ENCODE peak calls at places on chromosome 6, in nine cellular contexts. One of them, this sample, is unnamed.

GRCh38 chr6:130307752-130308361 is 58.0 kb upstream of the TMEM200A start:
- DNase-seq in transverse colon: no peak
- DNase-seq in mesenteric fat pad: no peak
- DNase-seq in stimulated activated CD8-positive, alpha-beta memory T cell treated with anti-CD3 and anti-CD28 coated beads, Interleukin-15, amount 100 ng/mL, for 24 hours: no peak
- DNase-seq in RWPE1: no peak
- DNase-seq in K562: no peak
- DNase-seq in iris pigment epithelial cell: peak; percentile 84
- DNase-seq in NCI-H2171: no peak
- DNase-seq in dorsolateral prefrontal cortex: no peak
- DNase-seq in this sample: no peak

GRCh38 chr6:12572884-12573824 is 143.4 kb upstream of the PHACTR1 start:
- DNase-seq in transverse colon: no peak
- DNase-seq in mesenteric fat pad: no peak
- DNase-seq in stimulated activated CD8-positive, alpha-beta memory T cell treated with anti-CD3 and anti-CD28 coated beads, Interleukin-15, amount 100 ng/mL, for 24 hours: no peak
- DNase-seq in RWPE1: peak; percentile 81
- DNase-seq in K562: no peak
- DNase-seq in iris pigment epithelial cell: peak; percentile 78
- DNase-seq in NCI-H2171: no peak
- DNase-seq in dorsolateral prefrontal cortex: no peak
- DNase-seq in this sample: no peak

GRCh38 chr6:52574709-52575489 is 2.0 kb downstream of the TRAM2 start:
- DNase-seq in transverse colon: peak; percentile 78
- DNase-seq in mesenteric fat pad: no peak
- DNase-seq in stimulated activated CD8-positive, alpha-beta memory T cell treated with anti-CD3 and anti-CD28 coated beads, Interleukin-15, amount 100 ng/mL, for 24 hours: no peak
- DNase-seq in RWPE1: no peak
- DNase-seq in K562: peak; percentile 78
- DNase-seq in iris pigment epithelial cell: peak; percentile 71
- DNase-seq in NCI-H2171: no peak
- DNase-seq in dorsolateral prefrontal cortex: no peak
- DNase-seq in this sample: peak; percentile 90

GRCh38 chr6:89467437-89467836 is 34.5 kb downstream of the ANKRD6 start:
- DNase-seq in transverse colon: no peak
- DNase-seq in mesenteric fat pad: no peak
- DNase-seq in stimulated activated CD8-positive, alpha-beta memory T cell treated with anti-CD3 and anti-CD28 coated beads, Interleukin-15, amount 100 ng/mL, for 24 hours: no peak
- DNase-seq in RWPE1: no peak
- DNase-seq in K562: no peak
- DNase-seq in iris pigment epithelial cell: no peak
- DNase-seq in NCI-H2171: no peak
- DNase-seq in dorsolateral prefrontal cortex: no peak
- DNase-seq in this sample: no peak

GRCh38 chr6:128600397-128600951 is 80.1 kb upstream of the PTPRK start:
- DNase-seq in transverse colon: no peak
- DNase-seq in mesenteric fat pad: no peak
- DNase-seq in stimulated activated CD8-positive, alpha-beta memory T cell treated with anti-CD3 and anti-CD28 coated beads, Interleukin-15, amount 100 ng/mL, for 24 hours: no peak
- DNase-seq in RWPE1: peak; percentile 78
- DNase-seq in K562: no peak
- DNase-seq in iris pigment epithelial cell: peak; percentile 91
- DNase-seq in NCI-H2171: peak; percentile 26
- DNase-seq in dorsolateral prefrontal cortex: no peak
- DNase-seq in this sample: no peak

GRCh38 chr6:31922942-31923341 is 4.6 kb upstream of the C2 start:
- DNase-seq in transverse colon: no peak
- DNase-seq in mesenteric fat pad: no peak
- DNase-seq in stimulated activated CD8-positive, alpha-beta memory T cell treated with anti-CD3 and anti-CD28 coated beads, Interleukin-15, amount 100 ng/mL, for 24 hours: no peak
- DNase-seq in RWPE1: no peak
- DNase-seq in K562: peak; percentile 65
- DNase-seq in iris pigment epithelial cell: no peak
- DNase-seq in NCI-H2171: no peak
- DNase-seq in dorsolateral prefrontal cortex: no peak
- DNase-seq in this sample: no peak

GRCh38 chr6:32883789-32884188 is 29.8 kb downstream of the PSMB9 start:
- DNase-seq in transverse colon: no peak
- DNase-seq in mesenteric fat pad: no peak
- DNase-seq in stimulated activated CD8-positive, alpha-beta memory T cell treated with anti-CD3 and anti-CD28 coated beads, Interleukin-15, amount 100 ng/mL, for 24 hours: no peak
- DNase-seq in RWPE1: no peak
- DNase-seq in K562: no peak
- DNase-seq in iris pigment epithelial cell: peak; percentile 69
- DNase-seq in NCI-H2171: no peak
- DNase-seq in dorsolateral prefrontal cortex: no peak
- DNase-seq in this sample: no peak

GRCh38 chr6:116371384-116372209 is 850 bp downstream of the DSE start:
- DNase-seq in transverse colon: peak; percentile 64
- DNase-seq in mesenteric fat pad: peak; percentile 91
- DNase-seq in stimulated activated CD8-positive, alpha-beta memory T cell treated with anti-CD3 and anti-CD28 coated beads, Interleukin-15, amount 100 ng/mL, for 24 hours: no peak
- DNase-seq in RWPE1: peak; percentile 92
- DNase-seq in K562: no peak
- DNase-seq in iris pigment epithelial cell: peak; percentile 96
- DNase-seq in NCI-H2171: peak; percentile 39
- DNase-seq in dorsolateral prefrontal cortex: peak; percentile 23
- DNase-seq in this sample: peak; percentile 49

GRCh38 chr6:39543117-39543516 is 182.1 kb downstream of the KIF6 start:
- DNase-seq in transverse colon: peak; percentile 23
- DNase-seq in mesenteric fat pad: no peak
- DNase-seq in stimulated activated CD8-positive, alpha-beta memory T cell treated with anti-CD3 and anti-CD28 coated beads, Interleukin-15, amount 100 ng/mL, for 24 hours: no peak
- DNase-seq in RWPE1: no peak
- DNase-seq in K562: no peak
- DNase-seq in iris pigment epithelial cell: no peak
- DNase-seq in NCI-H2171: no peak
- DNase-seq in dorsolateral prefrontal cortex: no peak
- DNase-seq in this sample: no peak

GRCh38 chr6:109490708-109491107 is 7.7 kb upstream of the ZBTB24 start:
- DNase-seq in transverse colon: no peak
- DNase-seq in mesenteric fat pad: no peak
- DNase-seq in stimulated activated CD8-positive, alpha-beta memory T cell treated with anti-CD3 and anti-CD28 coated beads, Interleukin-15, amount 100 ng/mL, for 24 hours: no peak
- DNase-seq in RWPE1: no peak
- DNase-seq in K562: no peak
- DNase-seq in iris pigment epithelial cell: no peak
- DNase-seq in NCI-H2171: no peak
- DNase-seq in dorsolateral prefrontal cortex: no peak
- DNase-seq in this sample: no peak

GRCh38 chr6:5091210-5091609 is 6.1 kb downstream of the PPP1R3G start:
- DNase-seq in transverse colon: no peak
- DNase-seq in mesenteric fat pad: no peak
- DNase-seq in stimulated activated CD8-positive, alpha-beta memory T cell treated with anti-CD3 and anti-CD28 coated beads, Interleukin-15, amount 100 ng/mL, for 24 hours: no peak
- DNase-seq in RWPE1: no peak
- DNase-seq in K562: no peak
- DNase-seq in iris pigment epithelial cell: no peak
- DNase-seq in NCI-H2171: no peak
- DNase-seq in dorsolateral prefrontal cortex: no peak
- DNase-seq in this sample: no peak

GRCh38 chr6:160259143-160259425 is 463 bp upstream of the SLC22A2 start:
- DNase-seq in transverse colon: no peak
- DNase-seq in mesenteric fat pad: no peak
- DNase-seq in stimulated activated CD8-positive, alpha-beta memory T cell treated with anti-CD3 and anti-CD28 coated beads, Interleukin-15, amount 100 ng/mL, for 24 hours: no peak
- DNase-seq in RWPE1: no peak
- DNase-seq in K562: no peak
- DNase-seq in iris pigment epithelial cell: no peak
- DNase-seq in NCI-H2171: no peak
- DNase-seq in dorsolateral prefrontal cortex: no peak
- DNase-seq in this sample: no peak

GRCh38 chr6:24831771-24832718 is 33.3 kb upstream of the ARMH2 start:
- DNase-seq in transverse colon: no peak
- DNase-seq in mesenteric fat pad: no peak
- DNase-seq in stimulated activated CD8-positive, alpha-beta memory T cell treated with anti-CD3 and anti-CD28 coated beads, Interleukin-15, amount 100 ng/mL, for 24 hours: no peak
- DNase-seq in RWPE1: no peak
- DNase-seq in K562: no peak
- DNase-seq in iris pigment epithelial cell: peak; percentile 58
- DNase-seq in NCI-H2171: no peak
- DNase-seq in dorsolateral prefrontal cortex: no peak
- DNase-seq in this sample: no peak

GRCh38 chr6:9360881-9361280 is 925.5 kb upstream of the SLC35B3 start:
- DNase-seq in transverse colon: no peak
- DNase-seq in mesenteric fat pad: no peak
- DNase-seq in stimulated activated CD8-positive, alpha-beta memory T cell treated with anti-CD3 and anti-CD28 coated beads, Interleukin-15, amount 100 ng/mL, for 24 hours: no peak
- DNase-seq in RWPE1: no peak
- DNase-seq in K562: no peak
- DNase-seq in iris pigment epithelial cell: peak; percentile 11
- DNase-seq in NCI-H2171: no peak
- DNase-seq in dorsolateral prefrontal cortex: no peak
- DNase-seq in this sample: no peak

GRCh38 chr6:101585501-101585900 is 192.0 kb downstream of the GRIK2 start:
- DNase-seq in transverse colon: no peak
- DNase-seq in mesenteric fat pad: no peak
- DNase-seq in stimulated activated CD8-positive, alpha-beta memory T cell treated with anti-CD3 and anti-CD28 coated beads, Interleukin-15, amount 100 ng/mL, for 24 hours: no peak
- DNase-seq in RWPE1: no peak
- DNase-seq in K562: no peak
- DNase-seq in iris pigment epithelial cell: no peak
- DNase-seq in NCI-H2171: no peak
- DNase-seq in dorsolateral prefrontal cortex: no peak
- DNase-seq in this sample: no peak

GRCh38 chr6:47626782-47627181 is 71.6 kb upstream of the ADGRF4 start:
- DNase-seq in transverse colon: no peak
- DNase-seq in mesenteric fat pad: no peak
- DNase-seq in stimulated activated CD8-positive, alpha-beta memory T cell treated with anti-CD3 and anti-CD28 coated beads, Interleukin-15, amount 100 ng/mL, for 24 hours: no peak
- DNase-seq in RWPE1: no peak
- DNase-seq in K562: no peak
- DNase-seq in iris pigment epithelial cell: no peak
- DNase-seq in NCI-H2171: no peak
- DNase-seq in dorsolateral prefrontal cortex: no peak
- DNase-seq in this sample: no peak

GRCh38 chr6:7568021-7568420 is 22.0 kb upstream of the SNRNP48 start:
- DNase-seq in transverse colon: no peak
- DNase-seq in mesenteric fat pad: no peak
- DNase-seq in stimulated activated CD8-positive, alpha-beta memory T cell treated with anti-CD3 and anti-CD28 coated beads, Interleukin-15, amount 100 ng/mL, for 24 hours: no peak
- DNase-seq in RWPE1: no peak
- DNase-seq in K562: no peak
- DNase-seq in iris pigment epithelial cell: peak; percentile 46
- DNase-seq in NCI-H2171: no peak
- DNase-seq in dorsolateral prefrontal cortex: no peak
- DNase-seq in this sample: no peak

GRCh38 chr6:36244641-36245280 is 25.1 kb upstream of the PNPLA1 start:
- DNase-seq in transverse colon: no peak
- DNase-seq in mesenteric fat pad: no peak
- DNase-seq in stimulated activated CD8-positive, alpha-beta memory T cell treated with anti-CD3 and anti-CD28 coated beads, Interleukin-15, amount 100 ng/mL, for 24 hours: no peak
- DNase-seq in RWPE1: no peak
- DNase-seq in K562: no peak
- DNase-seq in iris pigment epithelial cell: no peak
- DNase-seq in NCI-H2171: no peak
- DNase-seq in dorsolateral prefrontal cortex: no peak
- DNase-seq in this sample: no peak

GRCh38 chr6:34570066-34570833 is 14.1 kb upstream of the SPDEF start:
- DNase-seq in transverse colon: peak; percentile 68
- DNase-seq in mesenteric fat pad: no peak
- DNase-seq in stimulated activated CD8-positive, alpha-beta memory T cell treated with anti-CD3 and anti-CD28 coated beads, Interleukin-15, amount 100 ng/mL, for 24 hours: no peak
- DNase-seq in RWPE1: no peak
- DNase-seq in K562: no peak
- DNase-seq in iris pigment epithelial cell: no peak
- DNase-seq in NCI-H2171: peak; percentile 55
- DNase-seq in dorsolateral prefrontal cortex: no peak
- DNase-seq in this sample: peak; percentile 69

GRCh38 chr6:119259027-119259426 is 90.5 kb downstream of the MAN1A1 start:
- DNase-seq in transverse colon: no peak
- DNase-seq in mesenteric fat pad: no peak
- DNase-seq in stimulated activated CD8-positive, alpha-beta memory T cell treated with anti-CD3 and anti-CD28 coated beads, Interleukin-15, amount 100 ng/mL, for 24 hours: no peak
- DNase-seq in RWPE1: no peak
- DNase-seq in K562: peak; percentile 64
- DNase-seq in iris pigment epithelial cell: no peak
- DNase-seq in NCI-H2171: no peak
- DNase-seq in dorsolateral prefrontal cortex: no peak
- DNase-seq in this sample: no peak

GRCh38 chr6:8589941-8590676 is 154.8 kb upstream of the SLC35B3 start:
- DNase-seq in transverse colon: no peak
- DNase-seq in mesenteric fat pad: no peak
- DNase-seq in stimulated activated CD8-positive, alpha-beta memory T cell treated with anti-CD3 and anti-CD28 coated beads, Interleukin-15, amount 100 ng/mL, for 24 hours: no peak
- DNase-seq in RWPE1: peak; percentile 17
- DNase-seq in K562: peak; percentile 2
- DNase-seq in iris pigment epithelial cell: peak; percentile 1
- DNase-seq in NCI-H2171: no peak
- DNase-seq in dorsolateral prefrontal cortex: no peak
- DNase-seq in this sample: no peak

GRCh38 chr6:3722211-3722621 is 29.3 kb downstream of the PXDC1 start:
- DNase-seq in transverse colon: no peak
- DNase-seq in mesenteric fat pad: no peak
- DNase-seq in stimulated activated CD8-positive, alpha-beta memory T cell treated with anti-CD3 and anti-CD28 coated beads, Interleukin-15, amount 100 ng/mL, for 24 hours: no peak
- DNase-seq in RWPE1: no peak
- DNase-seq in K562: no peak
- DNase-seq in iris pigment epithelial cell: no peak
- DNase-seq in NCI-H2171: no peak
- DNase-seq in dorsolateral prefrontal cortex: no peak
- DNase-seq in this sample: no peak

GRCh38 chr6:136549359-136550044 is 720 bp downstream of the MAP7 start:
- DNase-seq in transverse colon: peak; percentile 32
- DNase-seq in mesenteric fat pad: no peak
- DNase-seq in stimulated activated CD8-positive, alpha-beta memory T cell treated with anti-CD3 and anti-CD28 coated beads, Interleukin-15, amount 100 ng/mL, for 24 hours: no peak
- DNase-seq in RWPE1: peak; percentile 19
- DNase-seq in K562: peak; percentile 36
- DNase-seq in iris pigment epithelial cell: no peak
- DNase-seq in NCI-H2171: no peak
- DNase-seq in dorsolateral prefrontal cortex: peak; percentile 11
- DNase-seq in this sample: peak; percentile 59

GRCh38 chr6:44301782-44302564 is 11.2 kb downstream of the AARS2 start:
- DNase-seq in transverse colon: no peak
- DNase-seq in mesenteric fat pad: no peak
- DNase-seq in stimulated activated CD8-positive, alpha-beta memory T cell treated with anti-CD3 and anti-CD28 coated beads, Interleukin-15, amount 100 ng/mL, for 24 hours: no peak
- DNase-seq in RWPE1: no peak
- DNase-seq in K562: no peak
- DNase-seq in iris pigment epithelial cell: no peak
- DNase-seq in NCI-H2171: no peak
- DNase-seq in dorsolateral prefrontal cortex: no peak
- DNase-seq in this sample: peak; percentile 34

GRCh38 chr6:2765896-2766766 is 938 bp downstream of the WRNIP1 start:
- DNase-seq in transverse colon: peak; percentile 56
- DNase-seq in mesenteric fat pad: no peak
- DNase-seq in stimulated activated CD8-positive, alpha-beta memory T cell treated with anti-CD3 and anti-CD28 coated beads, Interleukin-15, amount 100 ng/mL, for 24 hours: peak; percentile 10
- DNase-seq in RWPE1: peak; percentile 48
- DNase-seq in K562: peak; percentile 73
- DNase-seq in iris pigment epithelial cell: peak; percentile 39
- DNase-seq in NCI-H2171: no peak
- DNase-seq in dorsolateral prefrontal cortex: no peak
- DNase-seq in this sample: peak; percentile 65

GRCh38 chr6:121932071-121933009 is 467.1 kb upstream of the HSF2 start:
- DNase-seq in transverse colon: no peak
- DNase-seq in mesenteric fat pad: no peak
- DNase-seq in stimulated activated CD8-positive, alpha-beta memory T cell treated with anti-CD3 and anti-CD28 coated beads, Interleukin-15, amount 100 ng/mL, for 24 hours: no peak
- DNase-seq in RWPE1: no peak
- DNase-seq in K562: no peak
- DNase-seq in iris pigment epithelial cell: peak; percentile 86
- DNase-seq in NCI-H2171: no peak
- DNase-seq in dorsolateral prefrontal cortex: no peak
- DNase-seq in this sample: no peak

GRCh38 chr6:31652925-31653724 is 664 bp upstream of the BAG6 start:
- DNase-seq in transverse colon: peak; percentile 91
- DNase-seq in mesenteric fat pad: peak; percentile 92
- DNase-seq in stimulated activated CD8-positive, alpha-beta memory T cell treated with anti-CD3 and anti-CD28 coated beads, Interleukin-15, amount 100 ng/mL, for 24 hours: no peak
- DNase-seq in RWPE1: peak; percentile 78
- DNase-seq in K562: peak; percentile 99
- DNase-seq in iris pigment epithelial cell: no peak
- DNase-seq in NCI-H2171: peak; percentile 95
- DNase-seq in dorsolateral prefrontal cortex: peak; percentile 81
- DNase-seq in this sample: peak; percentile 96

GRCh38 chr6:137369135-137369534 is 125.1 kb downstream of the OLIG3 start:
- DNase-seq in transverse colon: no peak
- DNase-seq in mesenteric fat pad: no peak
- DNase-seq in stimulated activated CD8-positive, alpha-beta memory T cell treated with anti-CD3 and anti-CD28 coated beads, Interleukin-15, amount 100 ng/mL, for 24 hours: no peak
- DNase-seq in RWPE1: no peak
- DNase-seq in K562: no peak
- DNase-seq in iris pigment epithelial cell: no peak
- DNase-seq in NCI-H2171: no peak
- DNase-seq in dorsolateral prefrontal cortex: no peak
- DNase-seq in this sample: no peak

This sample was measured in Peyer's patch.